ENCODE peak calls at places on chromosome 5, in four cellular contexts. P is esophagus squamous epithelium, Q is IMR-90, A is astrocyte of the cerebellum. N is an unnamed sample.

GRCh38 chr5:54944364-54944763 is 41.0 kb downstream of the ESM1 start:
- DNase-seq in P (no peak), Q (peak; percentile 58), A (peak; percentile 19), N (peak; percentile 14)

GRCh38 chr5:159768243-159768642 is 148.0 kb upstream of the ADRA1B start:
- DNase-seq in P (no peak), Q (peak; percentile 45), A (no peak), N (no peak)

GRCh38 chr5:120684213-120684612 is 220.1 kb downstream of the PRR16 start:
- DNase-seq in P (no peak), Q (peak; percentile 33), A (no peak), N (no peak)

GRCh38 chr5:78359831-78360673 is at the start of gene SCAMP1:
- DNase-seq in P (peak; percentile 39), Q (peak; percentile 92), A (peak; percentile 76), N (peak; percentile 82)

GRCh38 chr5:76626738-76627137 is 3.5 kb upstream of the F2RL2 start:
- DNase-seq in P (no peak), Q (no peak), A (no peak), N (no peak)

GRCh38 chr5:135107101-135107500 is 73.1 kb upstream of the PITX1 start:
- DNase-seq in P (no peak), Q (no peak), A (no peak), N (no peak)

GRCh38 chr5:132104561-132104960 is 31.0 kb downstream of the CSF2 start:
- DNase-seq in P (no peak), Q (peak; percentile 66), A (no peak), N (no peak)

GRCh38 chr5:115241881-115242642 is 20.6 kb downstream of the PGGT1B start:
- DNase-seq in P (no peak), Q (peak; percentile 34), A (no peak), N (no peak)

GRCh38 chr5:144406463-144406862 is 235.8 kb downstream of the KCTD16 start:
- DNase-seq in P (no peak), Q (no peak), A (no peak), N (no peak)

GRCh38 chr5:60402161-60402785 is 297.7 kb downstream of the DEPDC1B start:
- DNase-seq in P (no peak), Q (no peak), A (no peak), N (no peak)

GRCh38 chr5:39432687-39433086 is 7.9 kb upstream of the DAB2 start:
- DNase-seq in P (no peak), Q (peak; percentile 54), A (no peak), N (no peak)

GRCh38 chr5:90563161-90563560 is 4.6 kb downstream of the ADGRV1 start:
- DNase-seq in P (no peak), Q (no peak), A (no peak), N (no peak)

GRCh38 chr5:124774002-124774318 is 27.5 kb upstream of the ZNF608 start:
- DNase-seq in P (no peak), Q (no peak), A (no peak), N (no peak)

GRCh38 chr5:40041452-40041851 is 616.7 kb upstream of the DAB2 start:
- DNase-seq in P (no peak), Q (no peak), A (no peak), N (no peak)

GRCh38 chr5:3593771-3594513 is 1.7 kb upstream of the IRX1 start:
- DNase-seq in P (no peak), Q (no peak), A (no peak), N (no peak)

GRCh38 chr5:42377496-42377895 is 45.7 kb upstream of the GHR start:
- DNase-seq in P (no peak), Q (no peak), A (no peak), N (no peak)

GRCh38 chr5:179206366-179206765 is 138.9 kb downstream of the ADAMTS2 start:
- DNase-seq in P (no peak), Q (no peak), A (no peak), N (no peak)

GRCh38 chr5:117337064-117337749 is 762.6 kb upstream of the SEMA6A start:
- DNase-seq in P (no peak), Q (no peak), A (no peak), N (no peak)

GRCh38 chr5:122846051-122846567 is 696 bp downstream of the SNX24 start:
- DNase-seq in P (no peak), Q (peak; percentile 73), A (no peak), N (no peak)

DNA sequence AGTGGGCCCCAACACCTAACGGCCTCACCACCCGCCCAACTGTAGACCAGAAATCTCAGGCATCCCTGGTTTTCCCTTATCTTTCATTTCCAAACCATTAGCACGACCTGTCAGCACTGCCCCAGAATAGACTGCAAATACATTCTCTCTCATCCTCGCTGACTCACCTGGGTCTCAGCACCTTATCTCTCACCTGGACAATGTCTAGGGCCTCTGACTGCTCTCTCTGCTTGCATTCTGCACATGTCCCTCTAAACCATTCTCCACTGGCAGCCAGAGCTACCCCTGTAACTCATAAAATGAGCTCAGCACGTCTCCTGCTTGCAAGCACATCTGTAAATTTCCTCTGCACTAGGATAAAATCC is 12.7 kb downstream of the CKMT2 start:
- DNase-seq in P (no peak), Q (no peak), A (no peak), N (no peak)
- TF ChIP-seq CTCF in P (no peak), Q (no peak), A (no peak), N (no peak)

DNA sequence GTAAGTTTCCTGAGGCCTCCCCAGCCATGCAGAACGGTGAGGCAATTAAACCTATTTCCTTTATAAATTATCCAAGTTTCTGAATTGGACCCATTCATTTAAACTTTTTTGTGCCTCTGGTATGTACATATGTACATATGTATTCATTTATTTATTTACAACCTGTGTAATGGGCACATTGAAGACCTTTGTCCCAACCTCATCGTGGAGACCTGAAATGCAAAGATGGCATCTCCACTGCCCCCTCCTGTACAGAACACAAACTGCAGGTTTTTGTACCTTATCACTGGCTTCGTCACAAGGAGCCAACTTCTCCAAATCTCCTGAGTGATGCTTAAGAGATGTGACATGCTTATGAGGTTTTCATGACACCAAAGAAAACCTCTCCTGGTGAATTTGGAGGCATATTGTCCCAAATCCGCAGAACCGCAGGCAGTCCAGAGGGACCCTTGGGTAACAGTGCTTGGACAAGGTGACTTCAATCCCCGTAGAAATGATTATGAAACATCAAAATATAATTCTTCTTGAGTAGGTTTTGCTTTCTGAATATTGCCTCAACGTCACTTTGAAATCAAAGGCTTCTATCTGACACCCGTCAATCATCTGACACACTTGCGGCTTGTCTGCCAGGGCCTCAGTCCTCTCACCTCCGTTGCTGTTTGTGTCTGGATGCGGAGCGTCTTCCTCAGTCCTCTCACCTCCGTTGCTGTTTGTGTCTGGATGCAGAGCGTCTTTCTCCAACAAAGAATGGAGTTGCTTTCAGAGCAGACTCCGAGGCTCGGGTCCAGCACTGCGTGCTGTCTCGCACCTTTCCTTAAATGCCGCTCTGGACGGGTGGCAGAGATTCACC is 135.0 kb upstream of the IRX4 start:
- DNase-seq in P (no peak), Q (peak; percentile 10), A (no peak), N (no peak)
- TF ChIP-seq CTCF in P (peak; percentile 40), Q (peak; percentile 37), A (peak; percentile 36), N (peak; percentile 29)

DNA sequence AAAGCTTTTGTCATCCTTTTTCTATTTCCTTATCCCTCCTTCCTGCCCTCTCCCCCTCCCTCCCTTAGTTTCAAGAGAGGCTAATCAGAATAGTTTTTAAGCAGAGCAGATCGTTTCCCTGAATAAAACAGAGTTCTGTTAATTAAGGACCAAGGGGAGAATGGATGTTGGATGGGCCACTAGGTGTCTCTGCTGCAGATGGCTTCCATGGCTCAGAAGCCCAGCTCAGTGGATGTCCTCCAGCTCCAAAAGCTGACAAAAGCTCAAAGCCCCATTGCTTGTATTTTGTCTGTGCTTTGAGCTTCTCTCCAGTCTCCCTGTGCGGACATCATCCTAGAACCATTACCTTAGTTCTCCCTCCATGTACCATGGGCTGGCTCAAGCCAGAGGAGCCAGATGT is 21.0 kb upstream of the NPR3 start:
- DNase-seq in P (no peak), Q (no peak), A (no peak), N (no peak)
- TF ChIP-seq CTCF in P (peak; percentile 4), Q (peak; percentile 16), A (peak; percentile 15), N (peak; percentile 21)

DNA sequence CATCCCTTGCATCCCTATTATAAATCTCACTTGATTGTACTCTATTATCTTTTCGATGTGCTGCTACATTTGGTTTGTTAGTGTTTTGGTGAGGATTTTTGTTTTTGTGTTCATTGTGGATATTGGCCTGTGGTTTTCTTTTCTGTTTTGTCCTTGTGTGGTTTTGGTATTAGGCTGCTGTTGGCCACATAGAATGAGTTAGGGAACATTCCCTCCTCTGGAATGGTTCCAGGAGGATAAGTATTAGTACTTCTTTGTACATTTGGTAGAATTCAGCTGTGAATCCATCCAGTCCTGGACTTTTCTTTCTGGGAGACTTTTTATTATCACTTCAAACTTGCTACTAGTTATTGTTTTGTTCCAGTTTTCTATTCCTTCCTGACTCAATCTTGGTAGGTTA is 287.2 kb downstream of the CWC27 start:
- DNase-seq in P (no peak), Q (no peak), A (peak; percentile 57), N (no peak)
- TF ChIP-seq CTCF in P (no peak), Q (no peak), A (no peak), N (no peak)

DNA sequence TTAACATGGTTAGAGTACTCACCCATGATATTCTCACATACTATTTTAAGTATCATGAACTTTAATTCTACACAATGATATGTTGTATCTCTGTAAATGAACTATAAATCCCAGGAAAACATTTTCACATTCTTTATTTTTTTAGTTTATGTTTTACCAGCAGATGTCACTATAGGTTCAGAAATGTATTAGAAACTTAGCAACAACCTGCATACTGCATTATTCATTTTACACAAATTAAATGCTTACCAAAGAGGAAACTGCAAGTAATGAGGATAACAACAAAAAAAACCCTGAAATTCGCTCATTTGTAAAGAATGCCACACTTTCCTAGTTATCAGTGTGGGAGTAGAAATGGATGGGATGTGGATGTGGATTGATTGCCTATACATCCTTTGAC is 217.5 kb upstream of the OTULINL start:
- DNase-seq in P (no peak), Q (no peak), A (no peak), N (no peak)
- TF ChIP-seq CTCF in P (no peak), Q (peak; percentile 15), A (no peak), N (no peak)

N was measured in AG09319.